ENCODE peak calls at places on chromosome 1, in four cellular contexts. Q is SK-N-SH, J is upper lobe of right lung, H is brain microvascular endothelial cell. F is an unnamed sample.

GRCh38 chr1:99529002-99529401 is 116.9 kb upstream of the PALMD start:
- DNase-seq in Q (no peak), J (no peak), H (no peak), F (no peak)

GRCh38 chr1:80632284-80632683 is 1168.5 kb upstream of the ADGRL2 start:
- DNase-seq in Q (no peak), H (no peak), J (no peak), F (no peak)

GRCh38 chr1:230186003-230186863 is 119.2 kb downstream of the GALNT2 start:
- DNase-seq in J (peak), Q (no peak), H (peak), F (no peak)

GRCh38 chr1:33005117-33005811 is 31.4 kb downstream of the AK2 start:
- DNase-seq in J (no peak), Q (no peak), H (no peak), F (no peak)

GRCh38 chr1:81834921-81835698 is 34.4 kb downstream of the ADGRL2 start:
- DNase-seq in J (no peak), Q (no peak), H (peak), F (no peak)

GRCh38 chr1:101769520-101769919 is 227.2 kb downstream of the OLFM3 start:
- DNase-seq in J (no peak), Q (peak), H (no peak), F (no peak)

GRCh38 chr1:154627247-154628121 is 19.5 kb upstream of the ADAR start:
- DNase-seq in Q (peak), H (peak), J (peak), F (peak)

GRCh38 chr1:3351300-3352083 is 103.0 kb upstream of the ARHGEF16 start:
- DNase-seq in Q (no peak), H (no peak), J (no peak), F (no peak)

GRCh38 chr1:212260557-212261342 is 24.5 kb upstream of the PPP2R5A start:
- DNase-seq in Q (no peak), H (no peak), J (no peak), F (no peak)

GRCh38 chr1:174158767-174159252 is 510 bp upstream of the RABGAP1L start:
- DNase-seq in H (no peak), Q (no peak), J (no peak), F (no peak)

GRCh38 chr1:11873395-11873794 is 14.7 kb upstream of the NPPB start:
- DNase-seq in J (no peak), Q (no peak), H (no peak), F (no peak)

GRCh38 chr1:21880619-21880970 is 56.5 kb downstream of the HSPG2 start:
- DNase-seq in J (no peak), H (no peak), Q (no peak), F (no peak)

GRCh38 chr1:73839922-73840321 is 358.1 kb downstream of the LRRIQ3 start:
- DNase-seq in H (peak), J (no peak), Q (no peak), F (no peak)

GRCh38 chr1:110982320-110982719 is 18.6 kb upstream of the LRIF1 start:
- DNase-seq in H (no peak), J (no peak), Q (no peak), F (no peak)

GRCh38 chr1:48251858-48252257 is 29.3 kb downstream of the SLC5A9 start:
- DNase-seq in H (no peak), Q (no peak), J (no peak), F (no peak)

GRCh38 chr1:96926176-96926575 is 204.6 kb downstream of the PTBP2 start:
- DNase-seq in Q (no peak), J (no peak), H (no peak), F (no peak)

GRCh38 chr1:53275566-53275965 is 37.2 kb upstream of the MAGOH start:
- DNase-seq in H (no peak), Q (no peak), J (no peak), F (no peak)

GRCh38 chr1:45617618-45618017 is 6.2 kb downstream of the CCDC17 start:
- DNase-seq in J (no peak), H (peak), Q (no peak), F (no peak)

GRCh38 chr1:213651077-213651476 is 336.7 kb upstream of the PROX1 start:
- DNase-seq in J (no peak), Q (no peak), H (no peak), F (no peak)

GRCh38 chr1:226635456-226635941 is 86.9 kb downstream of the STUM start:
- DNase-seq in J (peak), Q (no peak), H (no peak), F (peak)

GRCh38 chr1:95650631-95651030 is 416.6 kb downstream of the RWDD3 start:
- DNase-seq in J (no peak), H (no peak), Q (no peak), F (no peak)

GRCh38 chr1:39949891-39950290 is 5.1 kb upstream of the MFSD2A start:
- DNase-seq in H (no peak), Q (no peak), J (no peak), F (no peak)

GRCh38 chr1:24045766-24046165 is 65.6 kb upstream of the SRSF10 start:
- DNase-seq in Q (no peak), J (no peak), H (no peak), F (no peak)

GRCh38 chr1:77407738-77408375 is 126.0 kb downstream of the AK5 start:
- DNase-seq in H (no peak), Q (no peak), J (no peak), F (no peak)

GRCh38 chr1:29358183-29358582 is 121.9 kb downstream of the PTPRU start:
- DNase-seq in Q (no peak), J (no peak), H (no peak), F (no peak)

GRCh38 chr1:23772854-23773242 is 5.4 kb upstream of the PITHD1 start:
- DNase-seq in H (no peak), Q (no peak), J (no peak), F (no peak)

GRCh38 chr1:20413791-20414140 is 72.2 kb downstream of the CAMK2N1 start:
- DNase-seq in J (no peak), H (no peak), Q (no peak), F (peak)

GRCh38 chr1:165371588-165372235 is 15.2 kb upstream of the LMX1A start:
- DNase-seq in Q (no peak), H (no peak), J (no peak), F (no peak)

GRCh38 chr1:32990887-32991286 is 26.3 kb upstream of the RNF19B start:
- DNase-seq in Q (no peak), J (no peak), H (no peak), F (no peak)

GRCh38 chr1:178739285-178740045 is 14.4 kb downstream of the RALGPS2 start:
- DNase-seq in J (no peak), Q (no peak), H (no peak), F (no peak)

GRCh38 chr1:97334454-97334853 is 586.4 kb downstream of the DPYD start:
- DNase-seq in Q (no peak), H (peak), J (no peak), F (no peak)

GRCh38 chr1:163509126-163509525 is 187.4 kb downstream of the NUF2 start:
- DNase-seq in H (no peak), Q (no peak), J (no peak), F (no peak)

GRCh38 chr1:176602388-176603004 is 139.5 kb downstream of the PAPPA2 start:
- DNase-seq in H (no peak), Q (no peak), J (no peak), F (no peak)

GRCh38 chr1:180366386-180367068 is 135.8 kb downstream of the ACBD6 start:
- DNase-seq in Q (no peak), J (no peak), H (peak), F (no peak)

GRCh38 chr1:40899230-40899870 is 37.2 kb upstream of the CITED4 start:
- DNase-seq in Q (no peak), J (peak), H (no peak), F (no peak)

GRCh38 chr1:182588460-182589396 is at the start of gene RNASEL:
- DNase-seq in H (peak), Q (no peak), J (peak), F (peak)

GRCh38 chr1:36092798-36093185 is 4.1 kb downstream of the ADPRS start:
- DNase-seq in J (no peak), Q (no peak), H (no peak), F (no peak)

GRCh38 chr1:224183591-224184312 is 712 bp downstream of the DEGS1 start:
- DNase-seq in Q (peak), J (peak), H (peak), F (peak)

GRCh38 chr1:101006553-101006952 is 19.0 kb downstream of the DPH5 start:
- DNase-seq in H (no peak), Q (no peak), J (no peak), F (no peak)

GRCh38 chr1:14403961-14404645 is 194.4 kb upstream of the KAZN start:
- DNase-seq in Q (no peak), J (no peak), H (no peak), F (no peak)
- H3K4me3 ChIP-seq in Q (no peak), J (no peak), H (no peak), F (no peak)

GRCh38 chr1:114195819-114196218 is 42.1 kb upstream of the SYT6 start:
- DNase-seq in Q (no peak), H (no peak), J (no peak), F (no peak)

GRCh38 chr1:114201486-114201885 is 47.8 kb upstream of the SYT6 start:
- DNase-seq in J (no peak), H (no peak), Q (no peak), F (no peak)

GRCh38 chr1:114196992-114197907 is 43.6 kb upstream of the SYT6 start:
- DNase-seq in J (no peak), Q (no peak), H (no peak), F (no peak)

GRCh38 chr1:114203722-114204121 is 50.1 kb upstream of the SYT6 start:
- DNase-seq in J (no peak), H (no peak), Q (no peak), F (no peak)

DNA sequence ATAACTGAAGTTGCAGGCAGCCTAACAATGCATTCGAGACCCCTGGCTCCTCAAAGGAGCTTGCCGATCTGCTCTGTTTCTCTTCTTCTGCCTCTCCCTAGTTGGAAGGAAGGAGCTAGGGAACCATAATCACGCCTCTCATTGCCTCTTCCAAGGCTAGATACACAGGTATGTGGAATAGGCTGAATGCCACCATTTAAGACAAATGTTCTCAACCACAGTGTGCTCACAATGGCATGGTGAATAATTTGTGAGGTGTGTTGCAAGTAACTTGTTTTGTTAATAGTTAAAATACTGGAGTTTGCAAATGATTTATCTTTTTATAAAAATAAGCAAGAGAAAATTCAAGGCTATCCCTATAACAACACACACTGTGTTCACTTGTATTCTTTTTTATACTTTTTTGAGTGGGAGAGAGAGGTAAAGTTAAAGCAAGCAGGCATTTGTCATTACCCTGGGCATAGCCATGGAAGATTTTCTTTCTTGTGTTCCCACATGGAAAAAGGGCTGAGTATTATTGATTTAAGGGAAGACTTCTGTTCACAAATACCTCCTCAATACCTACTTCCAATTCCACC is 45.4 kb upstream of the SYT6 start:
- DNase-seq in J (no peak), Q (no peak), H (no peak), F (no peak)
- TF ChIP-seq CTCF in J (no peak), Q (no peak), H (no peak), F (no peak)

GRCh38 chr1:159914252-159915018 is 10.9 kb downstream of the TAGLN2 start:
- DNase-seq in J (peak), H (no peak), Q (no peak), F (no peak)
- H3K27ac ChIP-seq in J (peak), H (no peak), Q (peak), F (no peak)

GRCh38 chr1:206591236-206591635 is 21.0 kb downstream of the EIF2D start:
- DNase-seq in H (no peak), J (no peak), Q (no peak), F (no peak)

GRCh38 chr1:206588492-206588891 is 23.8 kb downstream of the EIF2D start:
- DNase-seq in H (peak), J (no peak), Q (no peak), F (no peak)

GRCh38 chr1:206590025-206590834 is 22.0 kb downstream of the EIF2D start:
- DNase-seq in J (no peak), H (peak), Q (no peak), F (no peak)

GRCh38 chr1:206587904-206588303 is 24.4 kb downstream of the EIF2D start:
- DNase-seq in Q (no peak), H (no peak), J (no peak), F (no peak)

DNA sequence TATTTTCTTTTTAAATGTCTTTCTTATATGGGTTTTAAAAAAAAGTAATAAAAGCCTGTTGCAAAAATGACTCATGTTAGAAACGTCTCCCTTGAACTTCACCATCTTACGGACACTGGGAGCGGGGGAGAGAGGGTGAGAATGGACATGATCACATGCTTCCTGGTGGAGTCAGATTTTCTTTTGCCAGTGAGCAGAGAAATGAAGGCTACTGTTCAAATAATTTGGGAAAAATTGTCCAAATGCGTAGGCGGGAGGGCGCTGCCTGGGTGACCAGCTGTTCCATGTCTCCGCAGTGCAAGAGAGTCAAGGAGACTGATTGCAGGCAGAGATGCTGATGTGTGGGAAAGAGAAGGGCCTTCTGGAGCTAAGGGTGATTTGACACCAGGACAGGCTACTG is 23.1 kb downstream of the EIF2D start:
- DNase-seq in J (no peak), H (peak), Q (no peak), F (no peak)
- H3K4me3 ChIP-seq in J (no peak), H (no peak), Q (no peak), F (no peak)

DNA sequence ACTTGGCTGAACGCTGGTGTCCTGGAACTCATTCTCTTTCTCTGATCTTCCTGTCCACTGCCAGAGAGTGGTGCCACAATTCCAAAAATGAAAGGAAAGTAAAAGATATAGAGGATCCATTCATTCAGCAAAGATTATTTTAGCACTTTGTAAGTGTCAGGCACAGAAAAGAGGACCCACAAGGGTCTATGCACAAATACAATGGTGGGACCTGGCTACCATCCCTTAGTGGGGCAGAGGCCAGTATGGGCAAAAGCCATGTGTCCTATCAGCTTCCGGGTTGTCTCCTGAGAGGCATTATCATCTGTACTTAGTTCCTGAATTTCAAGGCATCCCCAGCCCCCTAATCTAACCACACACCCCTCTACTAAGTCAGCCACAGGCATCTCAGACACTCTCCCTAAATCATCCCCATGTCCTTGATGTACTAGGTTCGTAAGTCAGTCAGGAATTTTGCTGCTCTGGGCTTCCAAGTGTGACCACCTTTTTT is 19.0 kb downstream of the SSR2 start:
- DNase-seq in J (no peak), Q (no peak), H (no peak), F (no peak)
- TF ChIP-seq CTCF in J (no peak), Q (peak), H (no peak), F (no peak)

F was measured in coronary artery.